ENCODE peak calls at places on chromosomes 2 and 18, in seven cellular contexts. Z is fibroblast of mammary gland, K is GM10248, I is cardiac muscle cell, X is GM20000, D is fibroblast of the aortic adventitia, S is neural crest cell. E is an unnamed sample.

GRCh38 chr2:73250872-73251846 is 17.1 kb downstream of the CCT7 start:
- DNase-seq in Z (no peak), K (no peak), I (no peak), X (no peak), D (no peak), S (no peak), E (no peak)

GRCh38 chr2:189751080-189751658 is 11.4 kb downstream of the OSGEPL1 start:
- DNase-seq in Z (peak; percentile 45), K (peak; percentile 35), I (peak; percentile 47), X (peak; percentile 50), D (peak; percentile 39), S (peak; percentile 21), E (peak; percentile 32)

GRCh38 chr2:33680906-33681305 is 81.8 kb upstream of the FAM98A start:
- DNase-seq in Z (no peak), K (no peak), I (no peak), X (no peak), D (no peak), S (no peak), E (no peak)

GRCh38 chr18:24631238-24632025 is 171.0 kb downstream of the HRH4 start:
- DNase-seq in Z (peak; percentile 14), K (no peak), I (no peak), X (no peak), D (no peak), S (no peak), E (no peak)

GRCh38 chr18:74368901-74369705 is 53.5 kb downstream of the C18orf63 start:
- DNase-seq in Z (peak; percentile 1), K (no peak), I (no peak), X (no peak), D (no peak), S (no peak), E (no peak)

GRCh38 chr2:168536925-168537466 is 80.9 kb downstream of the CERS6 start:
- DNase-seq in Z (peak; percentile 37), K (no peak), I (no peak), X (no peak), D (no peak), S (no peak), E (no peak)

GRCh38 chr18:23703057-23703986 is 14.1 kb downstream of the LAMA3 start:
- DNase-seq in Z (peak; percentile 82), K (peak; percentile 45), I (peak; percentile 27), X (peak; percentile 44), D (peak; percentile 83), S (no peak), E (no peak)

GRCh38 chr2:135783416-135783815 is 41.8 kb downstream of the UBXN4 start:
- DNase-seq in Z (no peak), K (no peak), I (no peak), X (no peak), D (no peak), S (no peak), E (no peak)

GRCh38 chr2:192004188-192004963 is 157.5 kb upstream of the CAVIN2 start:
- DNase-seq in Z (no peak), K (peak; percentile 16), I (no peak), X (peak; percentile 14), D (no peak), S (no peak), E (no peak)

GRCh38 chr2:167783266-167784070 is 463.9 kb downstream of the STK39 start:
- DNase-seq in Z (peak; percentile 26), K (no peak), I (peak; percentile 24), X (no peak), D (no peak), S (no peak), E (peak; percentile 35)

GRCh38 chr18:67301592-67301991 is 214.9 kb downstream of the DSEL start:
- DNase-seq in Z (peak; percentile 36), K (no peak), I (no peak), X (no peak), D (peak; percentile 16), S (no peak), E (no peak)

GRCh38 chr2:164485541-164485940 is 135.7 kb downstream of the GRB14 start:
- DNase-seq in Z (no peak), K (no peak), I (no peak), X (no peak), D (peak; percentile 58), S (no peak), E (no peak)

GRCh38 chr2:48531141-48531648 is 1.2 kb downstream of the STON1 start:
- DNase-seq in Z (peak; percentile 71), K (no peak), I (peak; percentile 65), X (no peak), D (peak; percentile 72), S (no peak), E (peak; percentile 22)

GRCh38 chr2:48529189-48529588 is 765 bp upstream of the STON1 start:
- DNase-seq in Z (no peak), K (no peak), I (peak; percentile 47), X (no peak), D (no peak), S (no peak), E (peak; percentile 24)

GRCh38 chr2:48528431-48528830 is 1.5 kb upstream of the STON1 start:
- DNase-seq in Z (no peak), K (no peak), I (no peak), X (no peak), D (no peak), S (no peak), E (no peak)

GRCh38 chr2:48529676-48530032 is 300 bp upstream of the STON1 start:
- DNase-seq in Z (no peak), K (no peak), I (no peak), X (no peak), D (no peak), S (no peak), E (peak; percentile 33)

DNA sequence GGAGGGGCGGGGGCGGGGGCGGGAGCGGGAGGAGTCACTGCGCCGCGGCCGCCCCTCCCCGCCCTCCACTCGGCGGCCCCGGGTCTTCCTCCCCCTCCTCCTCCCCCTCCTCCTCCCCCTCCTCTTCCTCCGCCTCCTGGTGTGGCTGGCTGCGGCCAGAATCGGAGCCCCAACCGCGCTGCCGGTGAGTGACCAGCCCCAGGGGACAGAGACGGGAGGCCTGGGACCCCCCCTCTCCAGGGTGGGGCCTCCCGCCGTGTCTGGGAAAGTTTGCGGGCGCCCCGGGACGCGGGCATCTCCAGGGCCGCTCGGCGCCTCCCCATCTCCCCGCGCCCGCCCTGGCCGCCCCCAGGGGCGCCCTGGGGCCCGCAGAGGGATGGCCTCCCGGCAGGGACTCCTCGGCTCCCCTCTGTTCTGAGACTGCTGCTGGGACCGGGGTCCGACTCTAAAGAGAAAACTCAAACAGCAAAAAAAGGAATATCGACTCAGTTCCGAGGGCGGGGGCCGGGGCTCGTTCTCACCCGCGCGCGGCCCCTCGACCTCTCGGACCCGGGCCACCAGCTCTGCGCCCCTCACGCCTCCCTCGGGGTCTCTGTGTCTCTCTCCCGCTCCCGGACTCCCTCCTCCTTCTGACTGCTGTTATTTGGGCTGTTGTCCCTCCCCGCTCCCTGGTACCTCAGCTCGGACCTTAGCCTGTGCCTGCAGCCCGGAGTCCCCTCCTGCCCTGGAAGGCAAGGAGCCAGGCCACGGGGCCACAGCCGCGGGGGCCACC is at the start of gene STON1:
- DNase-seq in Z (peak; percentile 32), K (peak; percentile 57), I (peak; percentile 53), X (peak; percentile 75), D (peak; percentile 39), S (peak; percentile 17), E (peak; percentile 65)
- TF ChIP-seq CTCF in Z (no peak), K (no peak), I (peak; percentile 13), X (no peak), D (peak; percentile 22), S (peak; percentile 33), E (peak; percentile 17)

DNA sequence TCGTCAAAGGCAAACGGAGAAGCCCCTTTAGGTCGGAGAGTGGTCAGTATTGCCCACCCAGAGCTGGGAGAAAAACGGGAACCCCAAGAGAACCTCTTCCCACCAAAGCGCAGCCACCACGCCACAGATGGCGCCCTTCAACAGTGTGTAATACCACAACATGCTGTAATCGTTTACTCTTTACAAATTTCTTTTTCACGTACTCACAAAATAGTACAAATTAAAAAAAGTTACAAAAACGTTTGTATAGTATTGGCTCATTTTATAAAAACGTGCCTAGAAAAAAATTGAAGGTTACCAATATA is 811 bp upstream of the NFE2L2 start:
- DNase-seq in Z (peak; percentile 53), K (no peak), I (no peak), X (no peak), D (peak; percentile 63), S (no peak), E (no peak)
- TF ChIP-seq CTCF in Z (peak; percentile 33), K (peak; percentile 44), I (peak; percentile 42), X (peak; percentile 14), D (peak; percentile 34), S (peak; percentile 48), E (no peak)

GRCh38 chr2:239374896-239375277 is 25.9 kb downstream of the HDAC4 start:
- DNase-seq in Z (no peak), K (no peak), I (no peak), X (no peak), D (no peak), S (no peak), E (no peak)

GRCh38 chr2:239376351-239376750 is 24.5 kb downstream of the HDAC4 start:
- DNase-seq in Z (no peak), K (no peak), I (no peak), X (no peak), D (no peak), S (no peak), E (no peak)

GRCh38 chr2:239376942-239377531 is 23.8 kb downstream of the HDAC4 start:
- DNase-seq in Z (no peak), K (no peak), I (no peak), X (no peak), D (no peak), S (no peak), E (no peak)

GRCh38 chr2:239377591-239377990 is 23.2 kb downstream of the HDAC4 start:
- DNase-seq in Z (no peak), K (no peak), I (no peak), X (no peak), D (no peak), S (no peak), E (no peak)

DNA sequence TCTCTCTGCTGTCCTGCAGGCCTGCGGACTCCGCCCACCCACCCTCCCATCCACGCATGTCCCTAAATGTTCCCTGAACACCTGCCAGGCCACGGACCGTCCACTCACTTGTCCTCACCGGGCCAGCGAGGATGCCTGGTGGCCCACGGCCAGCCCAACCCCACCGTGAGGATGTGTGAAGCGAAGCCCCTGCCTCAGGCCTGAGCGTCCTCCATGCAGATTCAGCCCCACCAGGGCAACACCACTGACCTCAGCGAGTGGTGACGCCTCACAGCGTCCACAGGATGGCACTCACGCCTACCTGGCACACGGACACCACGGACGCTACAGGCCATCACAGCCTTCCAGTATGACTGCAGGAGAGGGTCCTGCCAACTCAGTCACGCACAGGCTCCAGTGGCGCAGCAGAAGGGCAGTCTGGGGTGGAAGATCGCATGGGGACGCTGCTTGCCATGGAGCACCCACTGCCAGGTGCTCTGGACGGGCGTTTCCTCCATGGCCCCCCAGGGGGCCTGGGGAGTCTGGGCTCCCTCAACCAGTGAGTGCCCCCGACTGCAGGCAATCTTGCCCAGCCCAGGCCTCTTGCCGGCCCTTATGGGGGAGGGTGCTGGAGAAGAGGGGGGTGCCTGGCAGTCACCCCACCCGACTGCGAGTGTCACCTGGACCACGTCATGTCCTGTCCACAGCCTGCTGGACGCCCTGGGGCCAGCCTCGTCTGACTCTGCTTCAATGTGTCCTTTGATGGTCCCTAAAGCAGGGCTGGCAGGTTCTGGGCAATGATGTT is 25.4 kb downstream of the HDAC4 start:
- DNase-seq in Z (no peak), K (no peak), I (no peak), X (no peak), D (no peak), S (no peak), E (no peak)
- TF ChIP-seq CTCF in Z (peak; percentile 3), K (peak; percentile 4), I (no peak), X (no peak), D (no peak), S (no peak), E (no peak)

GRCh38 chr2:225326969-225327368 is 72.5 kb upstream of the NYAP2 start:
- DNase-seq in Z (no peak), K (no peak), I (no peak), X (no peak), D (no peak), S (no peak), E (no peak)

GRCh38 chr2:225328192-225328591 is 71.3 kb upstream of the NYAP2 start:
- DNase-seq in Z (no peak), K (no peak), I (no peak), X (no peak), D (no peak), S (no peak), E (no peak)
- TF ChIP-seq CTCF in Z (no peak), K (no peak), I (no peak), X (no peak), D (no peak), S (no peak), E (no peak)

E was measured in nephron progenitor cell.